ENCODE peak calls at places on chromosomes 12 and 14, in four cellular contexts. K is GM12878, P is SK-N-SH, E is A549. R is an unnamed sample.
A peak's percentile ranks its signal among the peaks of the same experiment; 100 is the strongest.

GRCh38 chr12:43113153-43113552 is 438.9 kb downstream of the ADAMTS20 start:
- DNase-seq in P (peak; percentile 1), K (no peak), E (no peak), R (no peak)

GRCh38 chr14:79483472-79483871 is 727.8 kb downstream of the DIO2 start:
- DNase-seq in E (peak; percentile 11), P (no peak), K (no peak), R (no peak)

GRCh38 chr12:46557539-46558373 is 185.2 kb upstream of the SLC38A2 start:
- DNase-seq in K (no peak), E (no peak), P (no peak), R (no peak)

GRCh38 chr14:33954016-33954598 is 3.2 kb upstream of the EGLN3 start:
- DNase-seq in E (no peak), K (no peak), P (peak; percentile 67), R (no peak)

GRCh38 chr12:60308366-60309000 is 712.7 kb downstream of the SLC16A7 start:
- DNase-seq in P (no peak), K (no peak), E (no peak), R (no peak)

GRCh38 chr12:111937429-111937828 is 75.5 kb downstream of the TMEM116 start:
- DNase-seq in K (no peak), P (no peak), E (no peak), R (no peak)

GRCh38 chr14:63860146-63860545 is 7.3 kb downstream of the SYNE2 start:
- DNase-seq in P (no peak), K (no peak), E (no peak), R (no peak)

GRCh38 chr14:69107407-69108003 is 45.4 kb downstream of the DCAF5 start:
- DNase-seq in K (peak; percentile 20), E (peak; percentile 71), P (peak; percentile 61), R (no peak)

GRCh38 chr12:117491711-117492110 is 130.3 kb upstream of the NOS1 start:
- DNase-seq in P (no peak), E (no peak), K (no peak), R (no peak)

DNA sequence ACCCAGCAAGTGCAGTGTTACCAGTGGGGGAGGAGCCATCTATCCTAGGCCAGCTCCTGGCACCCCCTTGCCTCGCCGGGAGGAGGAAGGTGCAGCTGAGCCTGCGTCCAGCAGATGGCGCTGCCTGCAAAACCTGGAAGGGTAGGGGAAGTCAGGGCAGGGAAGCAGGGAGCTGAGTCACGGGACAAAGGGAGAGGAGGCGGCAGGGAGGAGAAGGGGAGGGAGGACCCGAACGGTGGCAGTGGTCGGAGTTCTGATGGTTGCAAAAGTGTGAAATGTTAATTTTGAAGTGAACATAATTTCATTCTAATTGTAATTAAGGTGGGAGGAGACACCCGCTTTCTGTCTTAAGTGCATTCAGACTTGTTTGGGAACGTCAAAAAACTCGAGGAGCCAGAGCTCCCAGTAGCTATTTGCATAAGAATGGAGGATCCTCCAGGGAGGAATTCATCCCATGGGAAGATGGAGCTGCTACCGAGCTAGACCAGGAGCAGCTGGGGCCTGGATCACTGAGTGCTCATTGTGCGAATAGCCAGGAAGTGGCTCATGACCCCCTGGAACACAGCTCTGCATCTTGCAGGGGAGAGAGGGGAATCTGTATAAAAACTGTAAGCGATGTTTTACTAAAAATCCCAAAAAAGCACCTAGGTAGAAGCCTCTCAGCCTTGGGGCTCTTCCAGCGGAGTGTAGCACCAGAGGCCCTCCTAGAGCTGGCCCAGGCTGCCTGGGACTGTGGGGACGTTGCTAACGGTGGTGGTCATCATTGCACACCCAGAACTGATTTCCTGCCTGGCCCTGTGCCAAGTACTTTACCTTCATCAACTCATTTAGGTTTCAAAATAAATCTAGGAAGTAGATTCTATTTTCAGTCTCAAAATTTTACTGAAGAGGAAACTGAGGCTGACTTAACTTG is 59.5 kb downstream of the EMP1 start:
- DNase-seq in P (peak; percentile 87), E (peak; percentile 95), K (peak; percentile 28), R (peak; percentile 94)
- TF ChIP-seq EP300 in P (no peak), E (no peak), K (no peak), R (no peak)

GRCh38 chr14:25620515-25620914 is 570.6 kb upstream of the STXBP6 start:
- DNase-seq in E (no peak), P (no peak), K (no peak), R (no peak)

GRCh38 chr14:25622752-25623151 is 572.8 kb upstream of the STXBP6 start:
- DNase-seq in E (no peak), P (no peak), K (no peak), R (no peak)
- TF ChIP-seq EP300 in E (no peak), P (no peak), K (no peak), R (no peak)

GRCh38 chr14:22476882-22477281 is 112.1 kb downstream of the DAD1 start:
- DNase-seq in K (no peak), E (no peak), P (no peak), R (no peak)
- TF ChIP-seq EP300 in K (no peak), E (no peak), P (no peak), R (no peak)

DNA sequence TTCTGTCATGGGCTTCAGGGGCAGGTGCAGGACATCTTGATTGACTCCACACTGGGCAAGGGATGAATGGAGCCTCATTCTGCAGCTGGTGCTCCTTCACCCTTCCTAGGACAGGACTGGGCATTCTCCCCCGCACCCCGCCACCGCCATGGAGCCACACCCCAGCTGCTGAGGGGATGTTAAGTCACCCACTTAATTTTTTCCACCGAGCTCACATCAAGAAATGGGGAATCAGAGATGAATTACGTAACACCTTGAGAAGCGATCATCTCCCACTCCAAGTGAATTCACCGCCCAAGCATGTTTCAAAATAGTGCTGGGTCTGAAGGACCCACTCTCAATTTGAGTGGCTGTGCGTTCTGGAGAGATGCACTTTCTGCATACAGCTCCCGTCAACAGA is 94.2 kb downstream of the EML1 start:
- DNase-seq in P (no peak), K (no peak), E (no peak), R (no peak)
- TF ChIP-seq EP300 in P (no peak), K (no peak), E (no peak), R (no peak)

GRCh38 chr14:74619672-74620131 is 7.7 kb upstream of the LTBP2 start:
- DNase-seq in K (no peak), E (peak; percentile 84), P (no peak), R (peak; percentile 92)
- TF ChIP-seq EP300 in K (no peak), E (peak; percentile 61), P (peak; percentile 99), R (no peak)

DNA sequence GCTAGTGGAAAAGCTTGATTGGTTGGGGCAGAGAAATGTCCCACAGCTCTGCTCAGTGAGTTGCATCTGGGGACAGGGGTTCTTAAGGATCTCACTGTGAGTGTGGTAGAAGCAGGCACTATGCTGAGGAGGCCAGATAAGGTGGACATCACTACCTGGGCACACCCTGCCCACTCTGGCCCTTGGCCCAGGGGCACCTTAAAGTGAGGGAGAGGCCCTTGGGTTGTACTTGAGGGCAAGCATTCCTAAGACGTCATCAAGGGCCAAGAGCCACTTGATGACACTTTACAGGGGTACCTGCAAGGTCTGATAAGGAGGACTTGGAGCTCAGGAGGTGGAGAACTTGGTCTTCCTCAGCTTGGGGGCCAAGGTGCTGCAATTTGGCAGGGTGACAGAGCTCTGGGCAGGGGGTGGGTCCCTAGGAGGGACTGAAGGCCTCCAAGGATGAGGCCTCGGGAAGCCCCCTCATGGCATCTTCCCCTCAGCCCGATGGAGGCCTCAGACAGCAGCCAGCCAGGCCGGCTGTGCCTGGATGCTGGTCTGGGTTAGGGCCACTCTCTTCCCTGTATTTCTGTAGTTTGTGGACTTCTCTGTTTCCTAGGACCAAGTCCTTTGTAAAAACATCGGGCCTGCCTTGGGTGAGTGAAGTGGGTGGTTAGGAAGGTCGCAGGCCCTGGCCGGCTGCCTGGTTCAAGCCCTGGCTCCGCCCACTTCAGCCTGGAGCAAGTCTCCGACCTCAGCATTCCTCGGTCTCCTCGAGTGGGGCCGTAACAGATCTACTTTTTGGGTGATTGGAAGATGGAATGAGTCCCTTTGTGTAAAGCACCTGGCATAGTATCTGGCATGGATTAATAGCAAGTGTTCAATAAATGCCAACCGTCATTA is 24.8 kb downstream of the GPR68 start:
- DNase-seq in E (no peak), K (no peak), P (no peak), R (no peak)
- TF ChIP-seq EP300 in E (no peak), K (no peak), P (no peak), R (no peak)

GRCh38 chr14:72089625-72090024 is 157.4 kb downstream of the RGS6 start:
- DNase-seq in E (no peak), P (no peak), K (no peak), R (no peak)

GRCh38 chr14:72097173-72097783 is 165.0 kb downstream of the RGS6 start:
- DNase-seq in K (no peak), P (no peak), E (no peak), R (no peak)

GRCh38 chr14:72098202-72098601 is 166.0 kb downstream of the RGS6 start:
- DNase-seq in K (no peak), P (no peak), E (no peak), R (no peak)

GRCh38 chr14:72094844-72095582 is 162.8 kb downstream of the RGS6 start:
- DNase-seq in E (no peak), P (no peak), K (peak; percentile 48), R (no peak)
- TF ChIP-seq EP300 in E (no peak), P (no peak), K (peak; percentile 35), R (no peak)

R was measured in ovary.